ENCODE peak calls at places on chromosome X, in seven cellular contexts. K is gastrocnemius medialis, S is stomach, Z is fibroblast of lung, O is psoas muscle, T is choroid plexus epithelial cell, V is A549. P is an unnamed sample.

GRCh38 chrX:48761674-48762471 is at the start of gene GLOD5:
- DNase-seq in V (no peak), K (no peak), O (no peak), S (peak; percentile 74), Z (peak; percentile 2), T (peak; percentile 34), P (no peak)

GRCh38 chrX:2542826-2543551 is 42.2 kb upstream of the DHRSX start:
- DNase-seq in K (no peak), T (no peak), O (no peak), Z (no peak), V (no peak), S (no peak), P (no peak)

GRCh38 chrX:39982927-39983326 is 114.8 kb downstream of the BCOR start:
- DNase-seq in O (no peak), K (no peak), S (no peak), V (no peak), Z (no peak), T (no peak), P (no peak)

GRCh38 chrX:77814210-77814609 is 28.2 kb upstream of the ATRX start:
- DNase-seq in V (no peak), T (no peak), O (no peak), K (no peak), S (no peak), Z (no peak), P (no peak)

GRCh38 chrX:95885074-95885473 is 799.6 kb upstream of the DIAPH2 start:
- DNase-seq in T (peak; percentile 55), V (no peak), S (no peak), K (no peak), Z (peak; percentile 23), O (no peak), P (no peak)

GRCh38 chrX:43166874-43167273 is 388.9 kb upstream of the PPP1R2C start:
- DNase-seq in V (no peak), Z (no peak), T (no peak), O (no peak), K (no peak), S (no peak), P (no peak)

GRCh38 chrX:131621650-131622049 is 77.8 kb downstream of the OR13H1 start:
- DNase-seq in V (no peak), Z (peak; percentile 56), T (no peak), K (no peak), O (no peak), S (no peak), P (no peak)

GRCh38 chrX:150362599-150363481 is at the start of gene MAMLD1:
- DNase-seq in S (peak; percentile 70), Z (peak; percentile 85), V (peak; percentile 47), O (peak; percentile 78), T (peak; percentile 82), K (peak; percentile 56), P (no peak)

GRCh38 chrX:56764153-56764974 is 35.3 kb downstream of the NBDY start:
- DNase-seq in Z (peak; percentile 62), T (peak; percentile 82), O (peak; percentile 69), S (peak; percentile 66), V (peak; percentile 43), K (peak; percentile 43), P (no peak)

GRCh38 chrX:71291381-71291780 is 7.9 kb downstream of the NONO start:
- DNase-seq in T (peak; percentile 62), Z (peak; percentile 39), V (no peak), K (no peak), O (no peak), S (no peak), P (no peak)

GRCh38 chrX:110167952-110168451 is 149.9 kb downstream of the AMMECR1 start:
- DNase-seq in K (no peak), V (peak; percentile 25), T (peak; percentile 25), O (no peak), Z (peak; percentile 53), S (no peak), P (no peak)

GRCh38 chrX:150032742-150033141 is 94.5 kb upstream of the EOLA2 start:
- DNase-seq in K (no peak), S (no peak), V (no peak), O (no peak), Z (peak; percentile 62), T (peak; percentile 79), P (no peak)

GRCh38 chrX:19569121-19569805 is 54.0 kb upstream of the MAP3K15 start:
- DNase-seq in T (peak; percentile 5), S (no peak), Z (no peak), V (no peak), K (peak; percentile 59), O (peak; percentile 58), P (no peak)

GRCh38 chrX:48939417-48940228 is 17.8 kb downstream of the OTUD5 start:
- DNase-seq in T (no peak), V (no peak), K (no peak), O (no peak), Z (no peak), S (no peak), P (no peak)

GRCh38 chrX:104310084-104310483 is 55.4 kb upstream of the ESX1 start:
- DNase-seq in S (no peak), K (no peak), V (no peak), T (peak; percentile 66), O (no peak), Z (peak; percentile 41), P (no peak)
- TF ChIP-seq CTCF in S (no peak), K (no peak), V (peak; percentile 68), T (peak; percentile 53), O (no peak), Z (peak; percentile 42), P (peak; percentile 36)

DNA sequence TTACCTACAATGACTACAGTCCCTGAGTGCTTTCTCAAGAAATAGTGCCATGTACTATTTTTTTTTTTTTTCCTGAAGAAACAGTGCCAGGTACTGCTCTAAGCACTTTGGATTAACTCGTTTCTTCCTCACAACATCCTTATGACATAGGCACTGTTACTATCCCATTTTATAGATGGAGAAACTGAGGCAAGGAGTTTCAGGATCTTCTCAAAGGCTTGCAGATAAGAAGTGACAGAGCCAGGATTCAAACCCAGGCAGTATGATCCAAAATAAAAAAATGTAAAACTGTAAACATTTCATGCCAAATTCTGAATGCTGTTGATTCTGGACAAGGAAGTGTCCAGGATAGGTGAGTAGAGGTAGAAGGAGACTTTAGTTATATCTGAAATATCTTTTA is 1.1 kb downstream of the FANCB start:
- DNase-seq in Z (no peak), O (no peak), V (no peak), S (no peak), T (no peak), K (no peak), P (no peak)
- H3K4me3 ChIP-seq in Z (no peak overlapping the region), O (no peak overlapping the region), V (no peak overlapping the region), S (no peak overlapping the region), T (no peak overlapping the region), K (no peak overlapping the region), P (no peak overlapping the region)

DNA sequence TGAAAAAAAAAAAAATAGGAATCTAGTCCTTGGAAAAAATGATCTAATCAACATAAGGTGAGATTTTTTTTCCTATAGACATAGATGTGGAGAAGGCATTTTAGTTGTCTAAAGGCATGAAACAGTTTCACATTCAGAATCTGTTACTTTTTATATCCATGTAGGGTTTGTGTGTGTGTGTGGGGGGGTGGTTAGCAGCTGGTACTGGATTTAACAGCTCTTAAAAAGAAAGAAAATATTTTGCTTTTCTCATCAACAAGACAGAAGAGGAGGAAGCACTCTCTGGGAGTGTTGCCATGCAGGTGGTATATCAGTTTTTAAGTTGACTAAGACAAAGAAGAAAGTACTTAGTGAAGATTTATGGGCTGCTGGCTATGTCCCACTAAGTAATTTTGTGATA is 122.3 kb downstream of the VCX3B start:
- DNase-seq in V (no peak), T (no peak), K (no peak), Z (no peak), S (no peak), O (no peak), P (no peak)
- TF ChIP-seq CTCF in V (no peak), T (no peak), K (no peak), Z (no peak), S (no peak), O (no peak), P (no peak)

DNA sequence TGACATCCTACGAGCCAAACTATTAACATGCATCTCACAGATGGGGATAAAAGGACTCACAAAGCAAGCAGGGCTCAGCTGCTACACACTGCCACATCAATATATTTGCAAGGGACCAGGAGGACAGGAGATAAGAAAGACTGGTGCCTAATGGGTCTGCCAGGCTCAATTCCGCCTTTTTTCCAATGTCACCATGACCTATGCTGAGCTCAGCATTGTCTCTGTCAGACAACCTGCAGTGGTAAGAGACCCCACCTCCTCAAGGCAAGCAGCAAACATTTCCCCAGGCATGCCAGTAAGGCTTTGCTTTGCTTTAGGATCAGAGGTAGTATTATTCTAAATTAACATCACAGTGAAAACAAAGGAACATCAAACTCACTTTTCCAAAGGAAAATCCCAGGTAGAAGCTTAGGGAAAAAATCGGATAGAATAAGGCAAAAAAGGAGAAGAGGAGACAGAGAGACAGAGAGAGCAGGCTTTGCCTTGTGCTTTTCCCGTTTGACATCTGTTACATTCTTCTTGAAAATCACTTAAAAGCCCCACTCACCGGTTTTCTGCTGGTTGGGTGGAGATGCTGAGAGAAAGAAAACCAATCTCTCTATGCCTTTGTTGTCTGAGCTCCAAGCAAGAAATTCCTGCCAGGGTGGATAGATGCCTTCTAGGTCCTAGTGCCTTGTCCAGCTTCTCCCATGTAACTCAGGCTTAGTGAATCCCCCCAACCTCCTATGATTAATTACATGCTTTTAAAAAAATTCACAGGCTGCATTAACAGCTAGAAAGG is at the start of gene DCX:
- DNase-seq in V (no peak), S (no peak), Z (no peak), T (no peak), K (no peak), O (no peak), P (no peak)
- H3K4me3 ChIP-seq in V (no peak within 1 kb of the TSS), S (no peak within 1 kb of the TSS), Z (no peak within 1 kb of the TSS), T (no peak within 1 kb of the TSS), K (no peak within 1 kb of the TSS), O (no peak within 1 kb of the TSS), P (no peak within 1 kb of the TSS)

GRCh38 chrX:106037835-106038473 is 573 bp downstream of the SERPINA7 start:
- DNase-seq in Z (no peak), T (no peak), K (no peak), O (no peak), V (no peak), S (no peak), P (no peak)

GRCh38 chrX:106038625-106039024 is at the start of gene SERPINA7:
- DNase-seq in S (no peak), T (no peak), K (no peak), V (no peak), Z (no peak), O (no peak), P (no peak)

GRCh38 chrX:106039920-106040319 is 1.4 kb upstream of the SERPINA7 start:
- DNase-seq in V (no peak), K (no peak), Z (no peak), O (no peak), S (no peak), T (peak; percentile 20), P (no peak)

GRCh38 chrX:106036716-106037115 is 1.8 kb downstream of the SERPINA7 start:
- DNase-seq in O (no peak), S (no peak), V (no peak), T (no peak), K (no peak), Z (no peak), P (no peak)

DNA sequence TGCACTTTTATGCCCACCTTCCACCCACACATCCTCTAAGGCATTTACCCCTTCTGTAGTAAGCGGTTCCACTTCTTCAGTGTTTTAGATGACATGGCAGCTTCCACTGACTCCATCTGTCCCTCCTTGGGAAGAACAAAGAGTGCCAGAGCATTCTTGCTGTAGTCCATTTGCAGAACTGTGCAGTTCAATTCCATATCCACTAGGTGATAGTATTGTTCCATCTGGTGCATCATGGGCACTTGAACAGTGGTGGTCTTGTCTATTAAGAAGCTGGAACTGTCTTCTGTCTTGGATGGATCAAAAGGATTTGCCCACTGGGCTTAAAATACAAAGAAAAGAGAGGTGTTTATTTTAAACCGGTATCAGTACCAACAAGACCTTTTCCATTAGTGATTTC is 3.5 kb downstream of the SERPINA7 start:
- DNase-seq in S (no peak), O (no peak), K (no peak), T (peak; percentile 30), V (no peak), Z (no peak), P (no peak)
- TF ChIP-seq CTCF in S (no peak), O (no peak), K (no peak), T (peak; percentile 59), V (no peak), Z (no peak), P (peak; percentile 28)

P was measured in kidney epithelial cell.